ENCODE peak calls at places on chromosomes 6 and 20, in five cellular contexts. A is AG04450, R is psoas muscle, N is IMR-90, G is ovary. J is an unnamed sample.

GRCh38 chr20:44398303-44398702 is 42.8 kb downstream of the HNF4A start:
- DNase-seq in G (no peak), N (peak; percentile 64), A (peak; percentile 11), R (no peak), J (peak; percentile 43)

GRCh38 chr6:3751019-3751729 is at the start of gene PXDC1:
- DNase-seq in G (no peak), A (no peak), N (no peak), R (no peak), J (peak; percentile 7)

GRCh38 chr6:4023240-4023639 is 55.7 kb downstream of the FAM217A start:
- DNase-seq in A (no peak), N (no peak), G (no peak), R (no peak), J (no peak)

GRCh38 chr6:134063966-134064445 is 11.6 kb upstream of the SLC2A12 start:
- DNase-seq in R (peak; percentile 37), A (peak; percentile 68), G (peak; percentile 52), N (peak; percentile 85), J (peak; percentile 42)

GRCh38 chr6:11645016-11645415 is 107.5 kb downstream of the TMEM170B start:
- DNase-seq in G (no peak), N (peak; percentile 72), R (no peak), A (peak; percentile 34), J (no peak)

GRCh38 chr6:141152951-141153350 is 979.8 kb upstream of the GJE1 start:
- DNase-seq in N (no peak), G (no peak), R (no peak), A (no peak), J (no peak)

GRCh38 chr6:130202782-130203181 is 20.0 kb downstream of the SAMD3 start:
- DNase-seq in A (no peak), R (no peak), N (no peak), G (no peak), J (no peak)

GRCh38 chr20:40632346-40632976 is 56.6 kb downstream of the MAFB start:
- DNase-seq in G (no peak), N (no peak), R (no peak), A (no peak), J (no peak)

GRCh38 chr20:57135875-57136274 is 130.6 kb downstream of the BMP7 start:
- DNase-seq in N (no peak), G (no peak), A (no peak), R (no peak), J (no peak)

GRCh38 chr6:53752856-53753255 is 41.9 kb upstream of the LRRC1 start:
- DNase-seq in A (peak; percentile 7), N (peak; percentile 72), G (no peak), R (no peak), J (no peak)

GRCh38 chr6:160077526-160077925 is 44.1 kb upstream of the SLC22A1 start:
- DNase-seq in A (peak; percentile 29), G (no peak), N (peak; percentile 71), R (no peak), J (no peak)

GRCh38 chr6:89032599-89032998 is 48.0 kb upstream of the PNRC1 start:
- DNase-seq in A (no peak), R (no peak), N (no peak), G (no peak), J (no peak)

GRCh38 chr6:163327936-163328335 is 86.6 kb upstream of the QKI start:
- DNase-seq in N (no peak), A (no peak), G (no peak), R (no peak), J (no peak)

GRCh38 chr6:143810745-143811144 is 32.4 kb upstream of the LTV1 start:
- DNase-seq in R (no peak), N (no peak), G (no peak), A (no peak), J (no peak)

GRCh38 chr6:36028088-36028886 is 679 bp downstream of the MAPK14 start:
- DNase-seq in N (peak; percentile 12), R (peak; percentile 52), A (no peak), G (peak; percentile 42), J (peak; percentile 50)

GRCh38 chr20:3716195-3716834 is 3.9 kb upstream of the SIGLEC1 start:
- DNase-seq in A (no peak), R (no peak), N (peak; percentile 37), G (peak; percentile 56), J (peak; percentile 38)

GRCh38 chr6:106883808-106884262 is 90.7 kb downstream of the CD24 start:
- DNase-seq in R (no peak), A (no peak), G (no peak), N (no peak), J (no peak)

GRCh38 chr20:37535443-37536132 is 7.9 kb upstream of the BLCAP start:
- DNase-seq in A (no peak), R (no peak), G (no peak), N (no peak), J (no peak)

GRCh38 chr6:70797625-70798024 is 129.9 kb downstream of the SMAP1 start:
- DNase-seq in N (no peak), G (no peak), R (no peak), A (no peak), J (no peak)

GRCh38 chr20:1696521-1697209 is 39.1 kb upstream of the SIRPG start:
- DNase-seq in N (no peak), G (no peak), R (no peak), A (no peak), J (no peak)

GRCh38 chr6:38302081-38302480 is 337.6 kb downstream of the BTBD9 start:
- DNase-seq in A (no peak), G (no peak), R (no peak), N (peak; percentile 58), J (no peak)

GRCh38 chr6:138726066-138727060 is 47.2 kb upstream of the CCDC28A start:
- DNase-seq in G (no peak), A (no peak), R (no peak), N (peak; percentile 15), J (no peak)

GRCh38 chr6:101909376-101909775 is 515.9 kb downstream of the GRIK2 start:
- DNase-seq in N (no peak), R (no peak), G (no peak), A (no peak), J (no peak)

GRCh38 chr6:57242505-57242904 is 20.4 kb upstream of the RAB23 start:
- DNase-seq in N (peak; percentile 99), R (no peak), A (peak; percentile 88), G (no peak), J (no peak)

GRCh38 chr20:4817230-4817671 is 95.5 kb downstream of the PRND start:
- DNase-seq in A (no peak), N (no peak), R (no peak), G (no peak), J (no peak)

GRCh38 chr6:5515200-5515599 is 253.9 kb downstream of the FARS2 start:
- DNase-seq in G (no peak), A (no peak), N (no peak), R (no peak), J (no peak)

GRCh38 chr6:6746334-6746969 is 157.9 kb downstream of the LY86 start:
- DNase-seq in N (peak; percentile 67), G (no peak), A (no peak), R (peak; percentile 56), J (no peak)

GRCh38 chr6:6749791-6750434 is 161.4 kb downstream of the LY86 start:
- DNase-seq in R (peak; percentile 68), G (peak; percentile 83), N (peak; percentile 97), A (peak; percentile 82), J (peak; percentile 96)

GRCh38 chr6:6746970-6747338 is 158.4 kb downstream of the LY86 start:
- DNase-seq in R (no peak), N (no peak), A (no peak), G (no peak), J (no peak)

GRCh38 chr6:6747371-6747770 is 158.9 kb downstream of the LY86 start:
- DNase-seq in A (no peak), R (no peak), G (no peak), N (no peak), J (no peak)

GRCh38 chr6:6748001-6748400 is 159.5 kb downstream of the LY86 start:
- DNase-seq in G (no peak), A (no peak), N (no peak), R (no peak), J (no peak)
- H3K9me3 ChIP-seq in G (no peaks in the 10 kb centered on the region), A (peaks cover 3% of the 10 kb centered on the region), N (no peaks in the 10 kb centered on the region), R (no peaks in the 10 kb centered on the region), J (peaks cover 4% of the 10 kb centered on the region)

GRCh38 chr6:96783307-96783706 is 54.0 kb downstream of the GPR63 start:
- DNase-seq in N (no peak), A (no peak), R (no peak), G (no peak), J (no peak)
- H3K27me3 ChIP-seq in N (no peaks in the 10 kb centered on the region), A (peaks cover 3% of the 10 kb centered on the region), R (no peaks in the 10 kb centered on the region), G (no peaks in the 10 kb centered on the region), J (no peaks in the 10 kb centered on the region)

DNA sequence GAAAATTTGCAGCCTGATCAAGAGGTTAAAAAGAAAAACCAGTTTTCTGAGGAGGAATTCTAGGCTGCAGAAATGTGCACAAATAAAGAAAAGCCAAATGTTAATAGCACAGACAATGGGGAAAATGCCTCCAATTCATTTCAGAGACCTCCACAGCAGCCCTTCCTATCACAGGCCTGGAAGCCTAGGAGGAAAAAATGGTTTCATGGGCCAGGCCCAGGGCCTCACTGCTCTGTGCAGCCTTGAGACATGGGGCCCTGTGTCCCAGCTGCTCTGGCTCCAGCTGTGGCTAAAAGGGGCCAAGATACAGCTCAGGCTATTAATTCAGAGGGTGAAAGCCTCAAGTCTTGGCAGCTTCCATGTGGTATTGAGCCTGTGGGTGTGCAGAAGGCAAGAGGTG is 18.9 kb downstream of the AHI1 start:
- DNase-seq in G (no peak), R (no peak), A (no peak), N (no peak), J (no peak)
- H3K9me3 ChIP-seq in G (no peaks in the 10 kb centered on the region), R (peaks cover 23% of the 10 kb centered on the region), A (peaks cover 23% of the 10 kb centered on the region), N (peaks cover 33% of the 10 kb centered on the region), J (peaks cover 38% of the 10 kb centered on the region)

GRCh38 chr20:63379296-63379695 is 18.1 kb upstream of the CHRNA4 start:
- DNase-seq in G (no peak), A (no peak), N (no peak), R (no peak), J (no peak)
- H3K27me3 ChIP-seq in G (no peaks in the 10 kb centered on the region), A (peaks cover 26% of the 10 kb centered on the region), N (peaks cover 31% of the 10 kb centered on the region), R (no peaks in the 10 kb centered on the region), J (peaks cover 36% of the 10 kb centered on the region)

DNA sequence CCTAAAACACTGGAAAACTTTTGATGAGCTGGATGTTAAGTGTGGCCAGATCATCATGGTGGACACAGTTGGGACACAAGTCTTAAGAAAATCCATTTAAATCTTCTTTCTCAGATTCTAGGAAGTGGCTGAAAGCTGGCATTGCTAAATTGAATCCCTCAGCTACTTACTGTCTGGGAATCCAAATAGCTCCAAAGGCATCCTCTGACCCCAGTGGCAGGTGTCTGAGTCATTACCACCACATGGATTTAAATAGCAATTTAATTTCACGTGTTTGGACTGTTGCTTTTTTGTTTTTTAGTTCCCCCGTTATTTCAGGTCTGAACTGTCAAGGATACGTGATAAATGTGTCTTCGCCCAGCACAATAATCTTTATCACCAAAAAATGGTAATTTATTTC is 33.3 kb upstream of the HDGFL1 start:
- DNase-seq in N (no peak), G (no peak), A (no peak), R (no peak), J (no peak)
- H3K9me3 ChIP-seq in N (no peaks in the 10 kb centered on the region), G (no peaks in the 10 kb centered on the region), A (no peaks in the 10 kb centered on the region), R (no peaks in the 10 kb centered on the region), J (no peaks in the 10 kb centered on the region)

GRCh38 chr20:61120595-61121515 is 131.2 kb upstream of the CDH4 start:
- DNase-seq in G (no peak), A (peak; percentile 18), N (peak; percentile 69), R (no peak), J (peak; percentile 64)
- H3K27me3 ChIP-seq in G (no peaks in the 10 kb centered on the region), A (no peaks in the 10 kb centered on the region), N (no peaks in the 10 kb centered on the region), R (no peaks in the 10 kb centered on the region), J (no peaks in the 10 kb centered on the region)

J was measured in MG63.